ENCODE peak calls at places on chromosomes 6 and 20, in seven cellular contexts. V, N, P, G, L, C and F are unnamed samples.

GRCh38 chr20:36314734-36315544 is 8.8 kb downstream of the DLGAP4 start:
- DNase-seq in L (no peak), C (no peak), N (peak; percentile 9), P (no peak), G (no peak), V (no peak), F (no peak)

GRCh38 chr6:47743744-47744143 is 38.1 kb upstream of the OPN5 start:
- DNase-seq in C (no peak), G (no peak), N (no peak), V (no peak), L (no peak), P (no peak), F (no peak)

GRCh38 chr6:157323114-157323923 is at the start of gene TMEM242:
- DNase-seq in L (no peak), G (no peak), V (peak; percentile 89), N (peak; percentile 91), P (peak; percentile 92), C (peak; percentile 94), F (peak; percentile 96)

GRCh38 chr20:3577366-3577765 is 85.8 kb downstream of the GFRA4 start:
- DNase-seq in G (no peak), P (no peak), N (no peak), C (no peak), L (no peak), V (no peak), F (no peak)

GRCh38 chr20:63022501-63022900 is 15.7 kb upstream of the BHLHE23 start:
- DNase-seq in C (no peak), P (peak; percentile 3), G (no peak), L (no peak), V (no peak), N (no peak), F (peak; percentile 52)

GRCh38 chr6:63773200-63773599 is 137.6 kb downstream of the PHF3 start:
- DNase-seq in G (no peak), N (no peak), P (no peak), V (no peak), C (no peak), L (no peak), F (no peak)

GRCh38 chr6:35729722-35730121 is 7.1 kb upstream of the ARMC12 start:
- DNase-seq in G (no peak), P (no peak), C (no peak), V (no peak), N (no peak), L (no peak), F (no peak)

GRCh38 chr6:129644567-129645015 is 65.4 kb downstream of the ARHGAP18 start:
- DNase-seq in L (no peak), V (no peak), P (no peak), N (no peak), C (no peak), G (peak; percentile 19), F (no peak)

GRCh38 chr6:148547110-148547509 is 199.7 kb upstream of the UST start:
- DNase-seq in P (no peak), C (no peak), L (no peak), N (no peak), G (no peak), V (no peak), F (no peak)

GRCh38 chr6:112233864-112234263 is 20.5 kb downstream of the LAMA4 start:
- DNase-seq in N (no peak), P (no peak), C (no peak), L (no peak), V (no peak), G (peak; percentile 12), F (no peak)

GRCh38 chr6:139588734-139589418 is 214.4 kb upstream of the CITED2 start:
- DNase-seq in L (no peak), G (no peak), P (no peak), N (no peak), C (no peak), V (no peak), F (no peak)

GRCh38 chr6:89745096-89745495 is 74.5 kb downstream of the MDN1 start:
- DNase-seq in G (no peak), N (no peak), L (no peak), P (no peak), V (peak; percentile 57), C (no peak), F (no peak)

GRCh38 chr6:149559389-149559788 is 6.8 kb upstream of the GINM1 start:
- DNase-seq in N (no peak), L (no peak), V (no peak), P (no peak), G (no peak), C (no peak), F (no peak)

GRCh38 chr6:6494677-6495076 is 93.8 kb upstream of the LY86 start:
- DNase-seq in G (peak; percentile 82), N (peak; percentile 59), C (peak; percentile 55), P (peak; percentile 60), L (peak; percentile 55), V (peak; percentile 44), F (no peak)

GRCh38 chr6:148272084-148272483 is 70.6 kb upstream of the SASH1 start:
- DNase-seq in L (no peak), N (no peak), V (no peak), G (peak; percentile 37), C (no peak), P (no peak), F (no peak)

GRCh38 chr20:20188647-20189046 is 136.3 kb downstream of the CFAP61 start:
- DNase-seq in L (no peak), V (no peak), P (no peak), G (no peak), N (no peak), C (no peak), F (no peak)

GRCh38 chr20:3818155-3819151 is 1.9 kb upstream of the AP5S1 start:
- DNase-seq in P (peak; percentile 61), N (peak; percentile 78), G (peak; percentile 97), L (peak; percentile 78), V (peak; percentile 58), C (no peak), F (peak; percentile 74)

GRCh38 chr6:115091461-115091860 is 748.6 kb upstream of the HS3ST5 start:
- DNase-seq in L (no peak), C (no peak), P (no peak), V (no peak), N (no peak), G (no peak), F (no peak)

GRCh38 chr20:63223121-63223825 is 7.3 kb upstream of the YTHDF1 start:
- DNase-seq in P (no peak), G (peak; percentile 42), L (peak; percentile 13), N (no peak), V (peak; percentile 48), C (peak; percentile 54), F (peak; percentile 52)

GRCh38 chr6:169958510-169958909 is 207.1 kb downstream of the ERMARD start:
- DNase-seq in N (no peak), P (no peak), L (no peak), C (no peak), G (no peak), V (no peak), F (no peak)

GRCh38 chr6:71533939-71534379 is 245.3 kb downstream of the OGFRL1 start:
- DNase-seq in L (peak; percentile 3), C (no peak), V (peak; percentile 25), G (peak; percentile 26), N (no peak), P (no peak), F (no peak)

GRCh38 chr6:3457710-3458605 is 1.1 kb upstream of the SLC22A23 start:
- DNase-seq in G (peak; percentile 60), C (no peak), L (no peak), N (no peak), V (peak; percentile 34), P (no peak), F (no peak)

GRCh38 chr6:158468666-158469065 is 91.2 kb upstream of the TMEM181 start:
- DNase-seq in P (no peak), L (no peak), G (peak; percentile 72), N (no peak), C (no peak), V (no peak), F (no peak)

GRCh38 chr20:45419188-45420091 is 3.5 kb downstream of the PIGT start:
- DNase-seq in V (peak; percentile 88), P (peak; percentile 61), C (peak; percentile 22), G (no peak), N (peak; percentile 61), L (no peak), F (no peak)

GRCh38 chr6:34021001-34021838 is 124.7 kb downstream of the GRM4 start:
- DNase-seq in G (peak; percentile 40), N (no peak), C (no peak), V (no peak), L (peak; percentile 60), P (no peak), F (peak; percentile 28)

GRCh38 chr6:116528800-116529199 is 16.7 kb downstream of the TRAPPC3L start:
- DNase-seq in V (no peak), C (no peak), P (no peak), N (no peak), L (no peak), G (no peak), F (no peak)

GRCh38 chr6:27157461-27158315 is 89.8 kb upstream of the PRSS16 start:
- DNase-seq in L (peak; percentile 65), C (peak; percentile 79), G (peak; percentile 76), P (peak; percentile 56), V (no peak), N (peak; percentile 78), F (peak; percentile 78)

GRCh38 chr6:166954118-166954713 is 2.1 kb downstream of the RNASET2 start:
- DNase-seq in P (no peak), N (no peak), L (no peak), C (no peak), G (no peak), V (no peak), F (no peak)

GRCh38 chr20:37245671-37246237 is 15.9 kb downstream of the GHRH start:
- DNase-seq in V (no peak), L (no peak), G (no peak), C (no peak), P (no peak), N (no peak), F (no peak)

GRCh38 chr6:112231609-112232060 is 22.7 kb downstream of the LAMA4 start:
- DNase-seq in V (no peak), N (no peak), C (no peak), L (peak; percentile 73), P (no peak), G (peak; percentile 92), F (no peak)

GRCh38 chr6:110053395-110054240 is 75.5 kb downstream of the GPR6 start:
- DNase-seq in G (peak; percentile 64), L (peak; percentile 16), C (no peak), P (no peak), N (no peak), V (peak; percentile 59), F (no peak)

GRCh38 chr6:121917834-121918559 is 481.5 kb upstream of the HSF2 start:
- DNase-seq in L (no peak), G (no peak), N (no peak), V (peak; percentile 7), C (no peak), P (no peak), F (no peak)